ENCODE peak calls at places on chromosomes 16 and 17, in nine cellular contexts. One of them, this sample, is unnamed.

GRCh38 chr16:70349783-70350182 is 3.1 kb downstream of the DDX19A start:
- DNase-seq in T1000: no peak
- DNase-seq in activated CD4-positive, alpha-beta T cell treated with anti-CD3 and anti-CD28 coated beads, Interleukin-2, amount 10 ng/mL, durations not matched to agents 7 days and 5 days: no peak
- DNase-seq in SK-N-MC: no peak
- DNase-seq in stomach: no peak
- DNase-seq in nephron progenitor cell: no peak
- DNase-seq in NCI-H2081: no peak
- DNase-seq in MCF 10A: no peak
- DNase-seq in DMS53: peak; percentile 5
- DNase-seq in this sample: no peak

GRCh38 chr17:7184091-7184488 is 4.9 kb upstream of the ASGR1 start:
- DNase-seq in T1000: no peak
- DNase-seq in activated CD4-positive, alpha-beta T cell treated with anti-CD3 and anti-CD28 coated beads, Interleukin-2, amount 10 ng/mL, durations not matched to agents 7 days and 5 days: no peak
- DNase-seq in SK-N-MC: no peak
- DNase-seq in stomach: peak; percentile 84
- DNase-seq in nephron progenitor cell: no peak
- DNase-seq in NCI-H2081: peak; percentile 2
- DNase-seq in MCF 10A: no peak
- DNase-seq in DMS53: peak; percentile 94
- DNase-seq in this sample: no peak

GRCh38 chr17:57085448-57086068 is 512 bp downstream of the AKAP1 start:
- DNase-seq in T1000: peak; percentile 57
- DNase-seq in activated CD4-positive, alpha-beta T cell treated with anti-CD3 and anti-CD28 coated beads, Interleukin-2, amount 10 ng/mL, durations not matched to agents 7 days and 5 days: peak; percentile 62
- DNase-seq in SK-N-MC: no peak
- DNase-seq in stomach: peak; percentile 80
- DNase-seq in nephron progenitor cell: peak; percentile 70
- DNase-seq in NCI-H2081: peak; percentile 49
- DNase-seq in MCF 10A: peak; percentile 35
- DNase-seq in DMS53: peak; percentile 74
- DNase-seq in this sample: peak; percentile 72

GRCh38 chr17:19935169-19935568 is 42.5 kb downstream of the AKAP10 start:
- DNase-seq in T1000: no peak
- DNase-seq in activated CD4-positive, alpha-beta T cell treated with anti-CD3 and anti-CD28 coated beads, Interleukin-2, amount 10 ng/mL, durations not matched to agents 7 days and 5 days: no peak
- DNase-seq in SK-N-MC: no peak
- DNase-seq in stomach: no peak
- DNase-seq in nephron progenitor cell: no peak
- DNase-seq in NCI-H2081: no peak
- DNase-seq in MCF 10A: no peak
- DNase-seq in DMS53: no peak
- DNase-seq in this sample: no peak

GRCh38 chr17:48498168-48498840 is 32.5 kb downstream of the HOXB1 start:
- DNase-seq in T1000: no peak
- DNase-seq in activated CD4-positive, alpha-beta T cell treated with anti-CD3 and anti-CD28 coated beads, Interleukin-2, amount 10 ng/mL, durations not matched to agents 7 days and 5 days: no peak
- DNase-seq in SK-N-MC: no peak
- DNase-seq in stomach: no peak
- DNase-seq in nephron progenitor cell: no peak
- DNase-seq in NCI-H2081: peak; percentile 68
- DNase-seq in MCF 10A: no peak
- DNase-seq in DMS53: peak; percentile 70
- DNase-seq in this sample: no peak

GRCh38 chr16:50153648-50154368 is 702 bp downstream of the TENT4B start:
- DNase-seq in T1000: no peak
- DNase-seq in activated CD4-positive, alpha-beta T cell treated with anti-CD3 and anti-CD28 coated beads, Interleukin-2, amount 10 ng/mL, durations not matched to agents 7 days and 5 days: peak; percentile 46
- DNase-seq in SK-N-MC: no peak
- DNase-seq in stomach: no peak
- DNase-seq in nephron progenitor cell: peak; percentile 43
- DNase-seq in NCI-H2081: no peak
- DNase-seq in MCF 10A: no peak
- DNase-seq in DMS53: peak; percentile 71
- DNase-seq in this sample: peak; percentile 75

GRCh38 chr17:62827722-62828498 is 19.8 kb upstream of the MARCHF10 start:
- DNase-seq in T1000: no peak
- DNase-seq in activated CD4-positive, alpha-beta T cell treated with anti-CD3 and anti-CD28 coated beads, Interleukin-2, amount 10 ng/mL, durations not matched to agents 7 days and 5 days: no peak
- DNase-seq in SK-N-MC: peak; percentile 20
- DNase-seq in stomach: no peak
- DNase-seq in nephron progenitor cell: no peak
- DNase-seq in NCI-H2081: no peak
- DNase-seq in MCF 10A: peak; percentile 4
- DNase-seq in DMS53: no peak
- DNase-seq in this sample: no peak

GRCh38 chr16:48609453-48610023 is 442 bp downstream of the N4BP1 start:
- DNase-seq in T1000: peak; percentile 52
- DNase-seq in activated CD4-positive, alpha-beta T cell treated with anti-CD3 and anti-CD28 coated beads, Interleukin-2, amount 10 ng/mL, durations not matched to agents 7 days and 5 days: peak; percentile 47
- DNase-seq in SK-N-MC: no peak
- DNase-seq in stomach: peak; percentile 70
- DNase-seq in nephron progenitor cell: peak; percentile 79
- DNase-seq in NCI-H2081: peak; percentile 49
- DNase-seq in MCF 10A: peak; percentile 46
- DNase-seq in DMS53: peak; percentile 87
- DNase-seq in this sample: peak; percentile 87

GRCh38 chr16:2799852-2800226 is 1.6 kb downstream of the PRSS41 start:
- DNase-seq in T1000: no peak
- DNase-seq in activated CD4-positive, alpha-beta T cell treated with anti-CD3 and anti-CD28 coated beads, Interleukin-2, amount 10 ng/mL, durations not matched to agents 7 days and 5 days: no peak
- DNase-seq in SK-N-MC: no peak
- DNase-seq in stomach: peak; percentile 67
- DNase-seq in nephron progenitor cell: no peak
- DNase-seq in NCI-H2081: peak; percentile 18
- DNase-seq in MCF 10A: peak; percentile 46
- DNase-seq in DMS53: peak; percentile 94
- DNase-seq in this sample: no peak

This sample was measured in erythroblast.